ENCODE peak calls at places on chromosomes 1 and 21, in nine cellular contexts. Q is hepatocyte; R is lower lobe of right lung; M is HCT116; X is IMR-90; U is tibial artery; V is right atrium auricular region; I is CD8-positive, alpha-beta memory T cell; S is A549. C is an unnamed sample.

GRCh38 chr1:46166521-46167462 is 8.1 kb upstream of the TSPAN1 start:
- DNase-seq in I (peak), U (peak), V (peak), S (no peak), R (peak), M (no peak), X (no peak), Q (no peak), C (no peak)

GRCh38 chr1:230321741-230322420 is 104.3 kb downstream of the PGBD5 start:
- DNase-seq in X (no peak), Q (no peak), S (no peak), R (no peak), U (no peak), M (no peak), V (no peak), I (no peak), C (no peak)

GRCh38 chr1:12314328-12314903 is 84.6 kb downstream of the VPS13D start:
- DNase-seq in S (peak), Q (no peak), U (no peak), M (no peak), I (peak), V (no peak), R (no peak), X (peak), C (no peak)

GRCh38 chr1:70459502-70460225 is 48.6 kb downstream of the CTH start:
- DNase-seq in X (peak), V (no peak), M (peak), I (no peak), U (no peak), S (no peak), Q (peak), R (no peak), C (no peak)

GRCh38 chr1:32901823-32902534 is 790 bp upstream of the TMEM54 start:
- DNase-seq in S (no peak), I (no peak), X (no peak), M (no peak), V (no peak), Q (no peak), U (no peak), R (no peak), C (no peak)

GRCh38 chr1:89721351-89721750 is 88.4 kb downstream of the LRRC8C start:
- DNase-seq in R (no peak), M (no peak), S (no peak), Q (no peak), X (peak), I (no peak), U (no peak), V (no peak), C (no peak)

GRCh38 chr21:44846485-44847260 is 26.8 kb downstream of the PTTG1IP start:
- DNase-seq in I (peak), V (peak), U (peak), Q (peak), M (no peak), X (peak), R (peak), S (no peak), C (peak)

GRCh38 chr1:168442931-168443330 is 100.9 kb downstream of the XCL2 start:
- DNase-seq in Q (no peak), V (no peak), I (no peak), U (no peak), S (no peak), M (no peak), R (no peak), X (no peak), C (no peak)

GRCh38 chr1:24126023-24126671 is 14.2 kb upstream of the MYOM3 start:
- DNase-seq in X (peak), V (no peak), I (no peak), R (no peak), M (no peak), S (no peak), Q (no peak), U (no peak), C (no peak)

GRCh38 chr21:37800122-37800455 is 116.2 kb downstream of the KCNJ6 start:
- DNase-seq in M (no peak), X (no peak), Q (no peak), S (no peak), R (no peak), I (no peak), U (no peak), V (no peak), C (no peak)

GRCh38 chr1:65180977-65181376 is 33.0 kb downstream of the AK4 start:
- DNase-seq in S (no peak), V (no peak), M (no peak), X (no peak), U (no peak), R (no peak), I (no peak), Q (no peak), C (no peak)

GRCh38 chr1:30310966-30311742 is 412.2 kb downstream of the MATN1 start:
- DNase-seq in I (no peak), X (no peak), Q (no peak), R (no peak), V (peak), M (no peak), S (no peak), U (peak), C (peak)

GRCh38 chr21:34593954-34594531 is 20.9 kb downstream of the RCAN1 start:
- DNase-seq in S (no peak), R (no peak), U (no peak), V (no peak), I (no peak), X (no peak), Q (no peak), M (no peak), C (no peak)

GRCh38 chr1:9009438-9010366 is 16.5 kb downstream of the SLC2A7 start:
- DNase-seq in X (peak), V (no peak), S (peak), U (no peak), R (no peak), Q (peak), I (no peak), M (no peak), C (no peak)

GRCh38 chr1:34900775-34901502 is 28.5 kb downstream of the DLGAP3 start:
- DNase-seq in I (no peak), S (no peak), M (no peak), V (no peak), Q (no peak), X (no peak), U (no peak), R (no peak), C (peak)

GRCh38 chr1:230992100-230992774 is 13.3 kb downstream of the ARV1 start:
- DNase-seq in U (no peak), Q (peak), S (no peak), X (no peak), I (no peak), R (no peak), V (no peak), M (no peak), C (no peak)

GRCh38 chr1:204410764-204411450 is 710 bp downstream of the PPP1R15B start:
- DNase-seq in U (peak), S (no peak), Q (peak), X (peak), V (no peak), I (no peak), M (no peak), R (peak), C (peak)

GRCh38 chr1:112358798-112359408 is 37.1 kb upstream of the CTTNBP2NL start:
- DNase-seq in Q (peak), R (peak), V (peak), S (peak), X (peak), U (peak), M (peak), I (no peak), C (peak)

GRCh38 chr1:207831517-207832327 is 79.2 kb downstream of the CD34 start:
- DNase-seq in U (peak), V (no peak), X (peak), Q (no peak), S (no peak), R (no peak), I (peak), M (no peak), C (no peak)
- H3K27ac ChIP-seq in U (peak), V (peak), X (no peak), Q (no peak), S (no peak), R (peak), I (no peak), M (no peak), C (peak)

DNA sequence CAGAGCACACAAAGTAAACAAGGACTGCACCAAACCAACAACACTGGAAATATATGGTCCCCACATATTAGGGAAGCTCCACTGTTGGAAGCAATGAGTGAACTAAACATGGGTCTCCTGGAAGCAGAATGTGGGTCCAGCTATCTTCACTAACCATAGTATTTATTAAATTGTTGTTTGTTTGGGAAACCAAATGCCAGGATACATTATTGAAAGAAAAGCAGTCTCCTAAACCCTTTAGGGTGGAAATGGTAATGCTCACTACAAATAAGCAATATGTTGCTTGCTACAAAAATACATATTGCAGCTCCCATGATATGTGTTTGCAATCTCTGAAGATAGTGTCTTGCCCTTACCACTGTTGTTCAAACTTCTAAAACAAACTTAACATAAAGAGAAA is 2.2 kb downstream of the NEGR1 start:
- DNase-seq in V (no peak), M (no peak), I (no peak), R (no peak), U (no peak), Q (no peak), S (no peak), X (no peak), C (no peak)
- H3K4me3 ChIP-seq in V (no peak), M (no peak), I (no peak), R (peak), U (no peak), Q (no peak), S (no peak), X (peak), C (peak)

GRCh38 chr1:119079881-119080280 is 60.6 kb downstream of the WARS2 start:
- DNase-seq in M (no peak), I (no peak), V (no peak), X (no peak), U (no peak), Q (no peak), R (no peak), S (no peak), C (no peak)
- H3K27ac ChIP-seq in M (no peak), I (no peak), V (peak), X (no peak), U (peak), Q (no peak), R (no peak), S (no peak), C (peak)

DNA sequence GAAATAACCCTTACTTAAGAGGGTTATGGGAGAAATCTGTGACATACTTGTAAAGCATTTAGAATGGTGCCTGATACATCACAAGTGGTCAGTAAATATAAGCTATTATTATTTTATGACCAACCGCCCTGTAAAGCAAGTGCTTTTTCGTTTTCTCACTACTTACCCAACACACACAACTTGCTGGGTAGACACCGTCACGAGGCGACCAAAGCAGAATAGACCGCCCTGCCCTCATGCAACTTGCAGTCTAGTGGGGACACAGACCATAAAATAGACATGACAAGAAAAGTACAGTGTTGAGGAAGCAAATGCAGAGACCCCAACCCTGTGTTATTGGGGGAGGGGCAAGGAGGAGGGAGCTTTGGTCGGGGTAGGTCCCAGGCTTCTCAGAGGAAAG is 744 bp upstream of the IGSF3 start:
- DNase-seq in I (no peak), R (no peak), X (no peak), Q (no peak), V (no peak), M (no peak), U (no peak), S (no peak), C (no peak)
- H3K4me3 ChIP-seq in I (no peak), R (peak), X (no peak), Q (no peak), V (no peak), M (peak), U (no peak), S (peak), C (no peak)

GRCh38 chr1:198892065-198892464 is 253.2 kb downstream of the PTPRC start:
- DNase-seq in V (no peak), I (no peak), X (peak), S (no peak), U (no peak), Q (no peak), M (no peak), R (no peak), C (no peak)
- H3K27ac ChIP-seq in V (no peak), I (no peak), X (peak), S (no peak), U (no peak), Q (peak), M (no peak), R (no peak), C (no peak)

GRCh38 chr1:27574001-27574781 is 29.8 kb downstream of the AHDC1 start:
- DNase-seq in I (no peak), U (no peak), X (no peak), Q (peak), V (peak), M (no peak), R (no peak), S (no peak), C (no peak)

GRCh38 chr1:27572019-27572678 is 31.8 kb downstream of the AHDC1 start:
- DNase-seq in Q (no peak), M (no peak), X (no peak), I (no peak), S (no peak), U (peak), V (peak), R (no peak), C (no peak)

GRCh38 chr1:27570823-27571222 is 33.1 kb downstream of the AHDC1 start:
- DNase-seq in R (no peak), I (no peak), Q (no peak), V (no peak), U (no peak), S (no peak), M (no peak), X (no peak), C (no peak)

GRCh38 chr1:27571439-27572018 is 32.4 kb downstream of the AHDC1 start:
- DNase-seq in U (peak), I (no peak), R (no peak), S (no peak), X (no peak), M (no peak), V (no peak), Q (no peak), C (no peak)

GRCh38 chr1:27572679-27573426 is 31.1 kb downstream of the AHDC1 start:
- DNase-seq in M (no peak), Q (peak), X (no peak), S (no peak), U (peak), I (no peak), R (no peak), V (peak), C (no peak)
- H3K4me3 ChIP-seq in M (no peak), Q (no peak), X (no peak), S (no peak), U (peak), I (no peak), R (no peak), V (no peak), C (peak)